ENCODE peak calls at places on chromosome 17, in eight cellular contexts. N is IMR-90, J is heart left ventricle, W is mesothelial cell of epicardium, B is prostate gland, H is lower leg skin, I is progenitor cell of endocrine pancreas, Y is A549. G is an unnamed sample.

GRCh38 chr17:68771867-68772515 is 170.8 kb upstream of the FAM20A start:
- DNase-seq in N (peak; percentile 75), J (no peak), W (no peak), B (no peak), H (no peak), I (no peak), Y (peak; percentile 54), G (no peak)

GRCh38 chr17:6496116-6496481 is 51.8 kb downstream of the PIMREG start:
- DNase-seq in N (no peak), J (no peak), W (no peak), B (no peak), H (peak; percentile 80), I (no peak), Y (no peak), G (peak; percentile 31)

GRCh38 chr17:46818319-46818928 is at the start of gene WNT3:
- DNase-seq in N (no peak), J (peak; percentile 72), W (no peak), B (no peak), H (no peak), I (no peak), Y (no peak), G (peak; percentile 51)

GRCh38 chr17:76538281-76538931 is 897 bp upstream of the CYGB start:
- DNase-seq in N (no peak), J (no peak), W (no peak), B (no peak), H (no peak), I (no peak), Y (no peak), G (peak; percentile 59)

GRCh38 chr17:79864147-79864546 is 24.9 kb upstream of the CBX4 start:
- DNase-seq in N (no peak), J (peak; percentile 40), W (no peak), B (no peak), H (no peak), I (no peak), Y (no peak), G (peak; percentile 2)

GRCh38 chr17:49442051-49442450 is 27.4 kb upstream of the PHB1 start:
- DNase-seq in N (no peak), J (no peak), W (no peak), B (no peak), H (no peak), I (no peak), Y (no peak), G (no peak)

GRCh38 chr17:42120161-42121065 is 754 bp downstream of the KAT2A start:
- DNase-seq in N (no peak), J (peak; percentile 60), W (no peak), B (no peak), H (no peak), I (no peak), Y (peak; percentile 82), G (no peak)

GRCh38 chr17:1709971-1710806 is at the start of gene TLCD2:
- DNase-seq in N (peak; percentile 65), J (peak; percentile 84), W (peak; percentile 77), B (peak; percentile 71), H (peak; percentile 95), I (peak; percentile 46), Y (peak; percentile 92), G (peak; percentile 84)

GRCh38 chr17:59437766-59438165 is 106.3 kb downstream of the YPEL2 start:
- DNase-seq in N (no peak), J (no peak), W (no peak), B (no peak), H (no peak), I (no peak), Y (no peak), G (no peak)

GRCh38 chr17:8741366-8741765 is 3.3 kb downstream of the CCDC42 start:
- DNase-seq in N (no peak), J (no peak), W (no peak), B (no peak), H (no peak), I (no peak), Y (no peak), G (no peak)

GRCh38 chr17:10875411-10875810 is 37.5 kb upstream of the PIRT start:
- DNase-seq in N (no peak), J (no peak), W (peak; percentile 66), B (no peak), H (no peak), I (peak; percentile 55), Y (no peak), G (no peak)

GRCh38 chr17:50889528-50890118 is 23.5 kb upstream of the TOB1 start:
- DNase-seq in N (no peak), J (no peak), W (no peak), B (no peak), H (no peak), I (no peak), Y (no peak), G (no peak)

GRCh38 chr17:17108681-17109049 is 66.4 kb downstream of the MPRIP start:
- DNase-seq in N (no peak), J (no peak), W (no peak), B (peak; percentile 55), H (no peak), I (no peak), Y (no peak), G (peak; percentile 79)

GRCh38 chr17:42131971-42132370 is 9.4 kb downstream of the HSPB9 start:
- DNase-seq in N (peak; percentile 28), J (no peak), W (no peak), B (no peak), H (no peak), I (no peak), Y (no peak), G (no peak)

GRCh38 chr17:18156171-18156975 is 27.3 kb upstream of the ALKBH5 start:
- DNase-seq in N (no peak), J (no peak), W (no peak), B (no peak), H (no peak), I (no peak), Y (no peak), G (no peak)

GRCh38 chr17:18314059-18314730 is 599 bp downstream of the TOP3A start:
- DNase-seq in N (peak; percentile 5), J (peak; percentile 66), W (no peak), B (peak; percentile 11), H (no peak), I (no peak), Y (no peak), G (no peak)

GRCh38 chr17:73228748-73229236 is 32.9 kb downstream of the CPSF4L start:
- DNase-seq in N (peak; percentile 90), J (no peak), W (no peak), B (peak; percentile 44), H (peak; percentile 92), I (no peak), Y (peak; percentile 86), G (peak; percentile 61)

GRCh38 chr17:77892469-77893143 is 65.9 kb upstream of the TNRC6C start:
- DNase-seq in N (no peak), J (peak; percentile 40), W (no peak), B (no peak), H (no peak), I (peak; percentile 34), Y (no peak), G (peak; percentile 36)
- TF ChIP-seq CTCF in N (peak; percentile 19), J (no peak), W (peak; percentile 20), B (no peak), H (no peak), I (peak; percentile 55), Y (peak; percentile 43), G (no peak)

GRCh38 chr17:31446195-31446967 is 54.9 kb downstream of the RAB11FIP4 start:
- DNase-seq in N (no peak), J (no peak), W (no peak), B (no peak), H (no peak), I (no peak), Y (no peak), G (no peak)
- TF ChIP-seq CTCF in N (peak; percentile 17), J (no peak), W (no peak), B (no peak), H (no peak), I (no peak), Y (peak; percentile 27), G (no peak)

DNA sequence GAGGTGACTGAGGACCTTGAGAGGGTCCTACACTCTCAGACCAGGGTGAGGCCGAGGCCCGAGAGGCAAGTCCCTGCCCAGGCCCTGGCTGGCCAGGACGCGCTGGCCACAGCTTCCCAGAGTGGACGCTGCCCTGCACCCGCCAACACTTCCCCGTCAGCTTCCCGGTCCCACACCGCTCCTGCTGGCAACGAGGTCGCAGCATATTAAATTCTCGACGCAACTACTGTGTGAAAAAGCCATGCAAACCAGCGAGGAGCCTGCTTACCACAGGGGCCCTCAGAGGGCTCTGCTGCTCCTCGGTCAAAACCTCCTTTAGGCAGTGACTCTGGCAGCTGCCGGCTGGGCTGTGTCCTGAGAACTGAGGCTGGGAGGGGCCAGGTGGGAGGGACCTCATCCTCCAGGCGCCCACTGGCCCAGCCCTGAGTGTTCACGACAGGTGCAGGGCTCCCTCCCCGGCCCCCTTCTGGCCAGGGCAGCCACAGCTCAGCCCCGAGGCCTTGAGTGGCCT is 2.1 kb upstream of the TEX19 start:
- DNase-seq in N (no peak), J (no peak), W (no peak), B (no peak), H (no peak), I (no peak), Y (no peak), G (no peak)
- TF ChIP-seq CTCF in N (no peak), J (no peak), W (no peak), B (no peak), H (no peak), I (no peak), Y (no peak), G (no peak)

GRCh38 chr17:57085448-57086068 is 512 bp downstream of the AKAP1 start:
- DNase-seq in N (peak; percentile 23), J (peak; percentile 84), W (peak; percentile 69), B (no peak), H (peak; percentile 92), I (peak; percentile 50), Y (peak; percentile 72), G (peak; percentile 77)

GRCh38 chr17:57086069-57086930 is 1.3 kb downstream of the AKAP1 start:
- DNase-seq in N (peak; percentile 8), J (no peak), W (peak; percentile 52), B (no peak), H (peak; percentile 90), I (no peak), Y (peak; percentile 79), G (peak; percentile 58)

GRCh38 chr17:57084361-57084801 is 665 bp upstream of the AKAP1 start:
- DNase-seq in N (peak; percentile 19), J (no peak), W (no peak), B (no peak), H (no peak), I (no peak), Y (no peak), G (no peak)

GRCh38 chr17:57088298-57088697 is 3.3 kb downstream of the AKAP1 start:
- DNase-seq in N (no peak), J (no peak), W (no peak), B (no peak), H (no peak), I (no peak), Y (no peak), G (no peak)

DNA sequence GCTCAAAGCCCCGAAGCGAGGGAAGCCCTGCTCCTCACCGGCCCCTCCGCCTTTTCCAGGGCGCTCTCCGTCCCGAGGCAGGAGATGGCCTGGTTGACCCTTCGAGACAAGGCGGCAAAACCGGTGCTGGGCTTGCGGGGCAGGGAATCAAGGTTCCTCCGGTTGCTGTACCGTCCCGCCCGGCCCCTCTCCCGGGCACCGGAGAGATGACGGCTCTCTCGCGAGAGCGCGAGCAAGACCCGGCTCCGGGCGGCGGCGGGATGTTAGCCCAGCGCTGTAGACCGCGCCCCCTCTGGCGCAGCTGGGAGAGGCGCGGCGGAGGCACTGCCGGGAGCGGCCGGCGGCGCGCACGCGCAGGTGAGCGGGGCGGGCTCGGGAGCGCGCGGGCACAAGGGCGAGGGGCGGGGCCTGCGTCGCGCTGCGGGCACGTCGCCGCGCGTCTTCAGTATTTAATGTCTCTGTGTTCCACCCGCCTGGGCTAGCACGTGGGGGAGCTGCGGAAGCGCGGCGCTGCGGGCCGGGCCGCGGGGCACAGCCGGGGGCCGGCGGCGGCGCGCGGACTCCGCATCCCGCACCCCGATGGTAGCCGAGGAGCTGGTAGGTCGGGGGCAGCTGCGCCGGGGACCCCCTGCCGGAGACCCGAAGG is at the start of gene AKAP1:
- DNase-seq in N (peak; percentile 90), J (peak; percentile 99), W (peak; percentile 97), B (peak; percentile 94), H (peak; percentile 99), I (peak; percentile 95), Y (peak; percentile 99), G (peak; percentile 97)
- TF ChIP-seq CTCF in N (peak; percentile 40), J (peak; percentile 40), W (peak; percentile 6), B (peak; percentile 37), H (peak; percentile 42), I (peak; percentile 34), Y (no peak), G (no peak)

G was measured in lower lobe of right lung.